ENCODE peak calls at places on chromosomes 13 and 19, in seven cellular contexts. I, B, H, Z, V, J and N are unnamed samples.
A peak's percentile ranks its signal among the peaks of the same experiment; 100 is the strongest.

GRCh38 chr19:45863840-45864628 is at the start of gene FOXA3:
- DNase-seq in I (no peak), B (peak; percentile 64), H (peak; percentile 69), Z (peak; percentile 71), V (no peak), J (peak; percentile 51), N (no peak)

GRCh38 chr19:1624458-1624857 is 19.2 kb upstream of the UQCR11 start:
- DNase-seq in I (peak; percentile 39), B (peak; percentile 57), H (no peak), Z (peak; percentile 79), V (peak; percentile 20), J (peak; percentile 28), N (no peak)

GRCh38 chr19:5052515-5052914 is 83.6 kb downstream of the KDM4B start:
- DNase-seq in I (no peak), B (no peak), H (no peak), Z (no peak), V (no peak), J (no peak), N (no peak)

GRCh38 chr13:44854264-44855060 is 134.8 kb downstream of the NUFIP1 start:
- DNase-seq in I (no peak), B (no peak), H (peak; percentile 71), Z (no peak), V (no peak), J (no peak), N (no peak)

GRCh38 chr13:66759919-66760318 is 470.2 kb downstream of the PCDH9 start:
- DNase-seq in I (no peak), B (no peak), H (no peak), Z (no peak), V (no peak), J (no peak), N (no peak)

GRCh38 chr13:50230365-50230978 is 215.2 kb downstream of the KCNRG start:
- DNase-seq in I (no peak), B (no peak), H (no peak), Z (no peak), V (no peak), J (no peak), N (no peak)

GRCh38 chr13:41621716-41622508 is 164.6 kb downstream of the RGCC start:
- DNase-seq in I (no peak), B (no peak), H (no peak), Z (no peak), V (no peak), J (no peak), N (no peak)

GRCh38 chr19:1042689-1043511 is 3.0 kb downstream of the ABCA7 start:
- DNase-seq in I (no peak), B (no peak), H (no peak), Z (no peak), V (no peak), J (no peak), N (no peak)

GRCh38 chr13:113726961-113727411 is 32.0 kb upstream of the TMEM255B start:
- DNase-seq in I (no peak), B (no peak), H (no peak), Z (no peak), V (no peak), J (no peak), N (no peak)

GRCh38 chr19:12092065-12092867 is 27.7 kb downstream of the ZNF844 start:
- DNase-seq in I (peak; percentile 74), B (peak; percentile 68), H (peak; percentile 5), Z (peak; percentile 85), V (peak; percentile 92), J (peak; percentile 59), N (peak; percentile 96)

GRCh38 chr19:42311612-42312160 is 1.4 kb upstream of the TMEM145 start:
- DNase-seq in I (no peak), B (no peak), H (no peak), Z (no peak), V (no peak), J (no peak), N (no peak)

GRCh38 chr13:92951273-92951820 is 275.3 kb upstream of the GPC6 start:
- DNase-seq in I (no peak), B (no peak), H (no peak), Z (no peak), V (no peak), J (no peak), N (no peak)

GRCh38 chr19:16435999-16436650 is 35.6 kb downstream of the EPS15L1 start:
- DNase-seq in I (no peak), B (no peak), H (no peak), Z (no peak), V (no peak), J (no peak), N (no peak)

GRCh38 chr13:27813826-27814225 is 21.5 kb downstream of the GSX1 start:
- DNase-seq in I (no peak), B (no peak), H (no peak), Z (no peak), V (no peak), J (no peak), N (no peak)

GRCh38 chr13:71828564-71828963 is 38.4 kb downstream of the DACH1 start:
- DNase-seq in I (no peak), B (no peak), H (no peak), Z (no peak), V (no peak), J (no peak), N (no peak)

GRCh38 chr13:99028890-99029289 is 51.0 kb upstream of the DOCK9 start:
- DNase-seq in I (no peak), B (peak; percentile 41), H (no peak), Z (no peak), V (no peak), J (no peak), N (peak; percentile 82)

GRCh38 chr19:48818234-48818823 is 7.5 kb upstream of the BCAT2 start:
- DNase-seq in I (no peak), B (no peak), H (peak; percentile 97), Z (no peak), V (no peak), J (no peak), N (no peak)

GRCh38 chr19:419721-420515 is 11.0 kb upstream of the C2CD4C start:
- DNase-seq in I (peak; percentile 16), B (no peak), H (no peak), Z (no peak), V (no peak), J (no peak), N (no peak)

GRCh38 chr13:89695343-89696257 is 1651.9 kb upstream of the MIR17HG start:
- DNase-seq in I (peak; percentile 44), B (no peak), H (no peak), Z (peak; percentile 3), V (peak; percentile 17), J (no peak), N (no peak)

GRCh38 chr19:55528030-55528801 is 8.7 kb downstream of the SBK2 start:
- DNase-seq in I (no peak), B (no peak), H (peak; percentile 82), Z (peak; percentile 29), V (no peak), J (no peak), N (no peak)

GRCh38 chr19:30391052-30391451 is 18.9 kb downstream of the ZNF536 start:
- DNase-seq in I (no peak), B (no peak), H (no peak), Z (no peak), V (no peak), J (no peak), N (peak; percentile 87)

GRCh38 chr13:112097770-112098169 is 30.8 kb downstream of the SOX1 start:
- DNase-seq in I (no peak), B (no peak), H (no peak), Z (no peak), V (no peak), J (no peak), N (peak; percentile 62)